ENCODE peak calls at places on chromosomes 6 and 20, in five cellular contexts. D is HCT116, H is HepG2, T is K562, X is GM12878. S is an unnamed sample.

GRCh38 chr20:7106910-7107309 is 339.4 kb downstream of the BMP2 start:
- DNase-seq in T (no peak), D (no peak), X (no peak), H (no peak), S (no peak)

GRCh38 chr6:81843302-81843701 is 90.8 kb upstream of the TENT5A start:
- DNase-seq in X (no peak), D (no peak), H (peak; percentile 34), T (no peak), S (no peak)

GRCh38 chr6:81436990-81437389 is 315.5 kb downstream of the TENT5A start:
- DNase-seq in T (no peak), X (no peak), H (no peak), D (no peak), S (no peak)

GRCh38 chr6:116444575-116444974 is 16.6 kb upstream of the CALHM6 start:
- DNase-seq in T (no peak), H (no peak), D (no peak), X (no peak), S (no peak)

GRCh38 chr20:25486377-25486776 is 78.9 kb downstream of the GINS1 start:
- DNase-seq in H (no peak), T (no peak), X (no peak), D (no peak), S (no peak)

GRCh38 chr6:56292505-56293181 is 45.3 kb upstream of the COL21A1 start:
- DNase-seq in D (peak; percentile 53), X (no peak), T (peak; percentile 27), H (peak; percentile 62), S (peak; percentile 50)

GRCh38 chr20:35954200-35954906 is at the start of gene SCAND1:
- DNase-seq in D (peak; percentile 96), T (peak; percentile 98), X (peak; percentile 93), H (peak; percentile 99), S (peak; percentile 95)

GRCh38 chr6:506920-507523 is 115.5 kb downstream of the IRF4 start:
- DNase-seq in X (no peak), T (no peak), D (no peak), H (no peak), S (no peak)

GRCh38 chr6:126811307-126811706 is 307.2 kb upstream of the RSPO3 start:
- DNase-seq in T (no peak), D (no peak), H (no peak), X (no peak), S (no peak)

GRCh38 chr6:65045801-65046200 is 661.2 kb downstream of the EYS start:
- DNase-seq in X (no peak), H (no peak), T (no peak), D (no peak), S (no peak)

GRCh38 chr20:41054463-41055230 is 26.0 kb downstream of the TOP1 start:
- DNase-seq in D (no peak), H (no peak), X (no peak), T (no peak), S (no peak)
- TF ChIP-seq POLR2AphosphoS5 in D (no peak), H (no peak), X (no peak), T (no peak), S (no peak)

DNA sequence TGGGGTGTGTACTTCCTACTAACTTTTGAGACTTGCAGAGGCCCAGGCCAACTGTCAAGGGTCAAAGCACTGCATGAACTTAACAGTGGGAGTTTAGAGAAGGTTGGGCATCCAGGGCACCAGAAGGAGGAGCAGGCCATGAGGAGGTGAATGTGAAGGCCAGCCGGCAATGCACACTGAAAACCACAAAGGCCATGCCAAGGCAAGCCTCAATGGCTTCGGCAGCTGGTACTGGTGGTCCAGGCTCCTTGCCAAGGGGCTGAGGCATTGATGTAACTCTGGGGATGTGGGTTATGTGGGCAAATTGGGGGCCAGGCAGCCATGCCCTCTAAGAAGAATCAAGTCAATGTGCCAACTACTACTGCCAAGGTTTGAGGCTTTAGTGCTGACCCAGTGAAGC is 222.4 kb downstream of the UNC5CL start:
- DNase-seq in D (no peak), T (no peak), X (no peak), H (no peak), S (no peak)
- TF ChIP-seq ZNF274 in D (no peak), T (no peak), X (no peak), H (no peak), S (no peak)

DNA sequence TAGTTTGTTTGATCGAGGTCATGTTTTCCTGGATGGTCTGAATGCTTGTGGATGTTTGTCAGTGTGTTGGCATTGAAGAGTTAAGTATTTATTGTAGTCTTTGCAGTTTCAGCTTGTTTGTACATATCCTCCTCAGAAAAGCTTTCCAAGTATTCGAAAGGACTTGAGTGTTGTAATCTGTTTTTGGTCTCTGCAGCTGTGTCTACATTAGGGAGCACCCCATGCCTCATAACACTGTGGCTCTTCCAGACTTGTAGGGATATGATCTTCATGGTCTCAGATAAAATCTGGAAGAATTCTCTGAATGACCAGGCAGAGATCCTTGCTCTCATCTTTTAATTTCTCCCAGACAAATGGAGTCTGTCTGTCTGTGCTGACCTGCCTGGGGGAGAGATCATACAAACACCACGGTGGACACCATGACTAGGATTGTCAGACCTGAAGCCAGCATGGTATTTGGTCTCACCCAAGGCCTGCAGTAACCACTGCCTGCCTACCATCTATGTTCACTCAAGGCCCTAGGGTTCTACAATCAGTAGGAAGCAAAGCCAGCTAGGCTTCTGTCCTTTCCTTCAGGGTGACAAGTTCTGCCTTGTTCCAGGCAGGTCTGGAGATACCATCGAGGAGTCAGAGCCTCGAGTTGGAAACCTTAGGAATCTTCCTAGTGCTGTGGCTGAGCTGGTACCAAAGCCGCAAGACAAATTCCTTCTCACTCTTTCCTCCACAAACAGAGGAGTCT is 114.7 kb upstream of the KHDRBS2 start:
- DNase-seq in T (no peak), X (no peak), H (no peak), D (no peak), S (no peak)
- H2AFZ ChIP-seq in T (no peak overlapping the region), X (no peak overlapping the region), H (no peak overlapping the region), D (no peak overlapping the region), S (peak overlapping the region; percentile 72)

DNA sequence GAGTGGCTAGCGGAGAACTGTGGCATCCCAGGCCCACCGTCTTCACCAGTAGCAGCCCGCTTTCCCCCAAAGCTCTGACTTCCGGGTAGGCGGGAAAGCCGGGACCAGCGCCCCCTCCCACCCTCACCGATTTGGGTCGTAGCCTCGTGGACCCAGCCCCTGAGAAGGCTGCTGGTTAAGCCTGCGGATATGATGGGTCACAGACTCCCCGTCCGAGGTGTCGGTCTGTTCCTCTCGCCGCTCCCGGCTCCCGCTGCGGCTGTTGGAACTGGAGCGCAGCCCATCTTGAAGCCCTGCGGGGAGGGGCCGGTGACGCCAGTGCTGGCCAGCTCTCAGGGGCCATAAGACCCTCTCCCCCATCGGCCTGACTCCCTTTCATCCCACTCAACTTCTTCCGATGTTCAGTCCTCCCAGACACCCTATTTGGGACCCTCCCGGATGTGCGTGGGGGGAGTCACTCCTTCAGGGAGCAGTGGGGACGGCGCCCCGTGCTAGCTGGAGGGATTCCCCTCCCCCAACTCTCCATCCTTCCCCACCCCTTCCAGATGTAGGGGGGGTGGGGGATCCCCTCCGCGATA is 772 bp downstream of the GNL1 start:
- DNase-seq in X (no peak), D (no peak), T (peak; percentile 67), H (no peak), S (peak; percentile 82)
- TF ChIP-seq POLR2AphosphoS5 in X (no peak), D (no peak), T (no peak), H (no peak), S (peak; percentile 31)

GRCh38 chr6:61809004-61809595 is 476.9 kb downstream of the KHDRBS2 start:
- DNase-seq in D (no peak), X (no peak), T (peak; percentile 4), H (peak; percentile 45), S (no peak)
- TF ChIP-seq ZNF274 in D (no peak), X (no peak), T (no peak), H (no peak), S (no peak)

DNA sequence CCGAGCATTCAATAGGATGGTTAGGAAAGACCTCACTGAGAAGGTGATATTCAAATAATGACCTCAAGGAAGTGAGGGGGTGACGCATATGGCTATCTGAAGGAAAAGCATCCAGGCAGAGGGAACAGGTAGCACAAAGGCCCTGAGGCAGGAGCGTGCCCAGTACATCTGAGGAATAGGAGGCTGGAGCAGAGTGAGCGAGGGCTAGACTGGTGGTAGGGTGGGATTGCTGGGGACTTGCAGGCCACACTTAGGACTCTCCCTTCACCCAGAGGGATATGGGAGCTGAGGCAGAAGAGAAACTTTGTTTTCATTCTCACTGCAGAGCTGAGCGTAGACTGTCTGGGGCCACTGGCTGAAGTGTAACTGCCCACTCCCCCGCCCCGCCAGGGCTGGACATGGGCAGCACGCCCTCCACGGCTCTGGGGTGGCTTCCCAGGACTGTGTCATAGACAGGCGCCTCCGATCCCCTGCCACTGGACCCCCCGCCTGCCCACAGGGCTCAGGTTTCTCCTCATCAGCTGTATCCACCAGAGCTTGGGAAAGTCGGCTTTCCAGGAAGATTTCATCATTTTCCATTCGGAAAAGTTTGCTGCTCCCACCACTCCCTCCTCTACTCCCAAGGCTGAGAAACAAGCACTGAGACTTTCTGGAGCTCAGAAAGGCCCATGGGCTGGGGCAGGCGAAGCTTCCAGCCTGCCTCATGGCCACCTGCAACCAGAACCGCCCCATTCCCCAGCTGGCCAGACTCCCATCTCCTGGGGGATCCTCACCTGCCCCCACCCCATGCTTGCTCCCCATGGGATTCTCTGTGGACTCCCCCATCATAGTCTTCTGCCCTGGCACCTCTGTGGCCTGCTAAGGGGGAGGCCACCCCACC is 142.6 kb downstream of the MRPL14 start:
- DNase-seq in X (no peak), H (no peak), D (no peak), T (no peak), S (no peak)
- H2AFZ ChIP-seq in X (no peak overlapping the region), H (no peak overlapping the region), D (no peak overlapping the region), T (no peak overlapping the region), S (no peak overlapping the region)

DNA sequence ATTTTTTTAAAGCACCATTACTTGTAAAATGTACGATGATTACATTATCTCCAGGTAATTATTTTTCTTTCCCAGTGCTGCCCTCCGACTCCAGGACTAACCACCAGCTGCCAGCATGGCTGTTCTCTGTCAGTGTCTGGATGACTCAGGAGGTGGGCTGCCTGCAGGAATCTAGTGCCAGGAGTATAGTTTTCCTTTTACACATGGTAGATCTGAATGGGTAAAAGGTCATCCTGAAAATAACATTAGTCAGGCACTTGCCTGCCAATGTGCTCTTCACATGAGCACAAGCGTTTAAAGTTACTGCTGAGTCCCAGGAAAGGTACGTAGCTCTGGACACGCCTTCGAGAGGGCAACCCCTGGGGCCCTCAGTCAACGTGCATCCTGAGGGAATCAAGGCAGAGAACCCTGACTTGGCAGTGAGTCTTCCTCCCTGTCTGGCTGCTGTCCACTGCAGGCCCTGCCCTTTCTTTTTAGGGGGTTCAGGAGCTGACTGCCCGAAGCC is 2.4 kb downstream of the DYNLT1 start:
- DNase-seq in H (no peak), T (no peak), X (no peak), D (no peak), S (no peak)
- TF ChIP-seq POLR2AphosphoS5 in H (no peak), T (no peak), X (no peak), D (peak; percentile 63), S (no peak)

GRCh38 chr6:39357998-39358686 is 35.6 kb upstream of the KCNK16 start:
- DNase-seq in X (no peak), H (no peak), D (no peak), T (no peak), S (no peak)
- TF ChIP-seq ZNF274 in X (no peak), H (no peak), D (no peak), T (no peak), S (no peak)

GRCh38 chr6:150119256-150119655 is 23.6 kb upstream of the PPP1R14C start:
- DNase-seq in D (no peak), H (no peak), X (no peak), T (no peak), S (no peak)
- H2AFZ ChIP-seq in D (no peak overlapping the region), H (no peak overlapping the region), X (no peak overlapping the region), T (no peak overlapping the region), S (peak overlapping the region; percentile 21)